ENCODE peak calls at places on chromosomes 13 and 19, in nine cellular contexts. A is GM12878, X is upper lobe of left lung, G is right lobe of liver, Z is lower leg skin, F is endothelial cell of umbilical vein, V is stomach, N is transverse colon, K is testis. U is an unnamed sample.

GRCh38 chr19:42494321-42494720 is 34.0 kb downstream of the CEACAM1 start:
- DNase-seq in K (no peak), V (no peak), A (no peak), G (no peak), Z (no peak), F (no peak), X (no peak), N (no peak), U (no peak)

GRCh38 chr13:43786766-43787517 is at the start of gene ENOX1:
- DNase-seq in G (peak), X (peak), V (peak), F (peak), Z (peak), N (peak), A (no peak), K (peak), U (peak)

GRCh38 chr13:51237887-51238286 is 15.7 kb downstream of the FAM124A start:
- DNase-seq in Z (no peak), K (no peak), X (no peak), N (no peak), F (no peak), G (no peak), A (no peak), V (no peak), U (no peak)

GRCh38 chr13:77033717-77034302 is 6.9 kb upstream of the FBXL3 start:
- DNase-seq in X (no peak), A (no peak), N (no peak), V (no peak), K (no peak), F (no peak), Z (no peak), G (no peak), U (no peak)

GRCh38 chr19:42010245-42011126 is 16.5 kb upstream of the ATP1A3 start:
- DNase-seq in V (no peak), X (no peak), A (no peak), F (no peak), Z (no peak), K (no peak), N (no peak), G (no peak), U (no peak)

GRCh38 chr13:113927661-113928581 is 46.0 kb downstream of the C13orf46 start:
- DNase-seq in X (peak), G (peak), V (peak), A (no peak), F (no peak), K (peak), Z (peak), N (peak), U (peak)

GRCh38 chr19:54196514-54196913 is 4.1 kb upstream of the RPS9 start:
- DNase-seq in N (no peak), A (no peak), G (no peak), Z (no peak), K (no peak), X (no peak), F (no peak), V (no peak), U (no peak)

GRCh38 chr19:55116232-55117062 is 990 bp downstream of the PPP1R12C start:
- DNase-seq in G (peak), X (peak), N (peak), Z (peak), A (no peak), K (peak), V (peak), F (peak), U (peak)

GRCh38 chr13:58032676-58033440 is 401.3 kb downstream of the PCDH17 start:
- DNase-seq in Z (no peak), K (no peak), A (no peak), G (no peak), X (no peak), F (no peak), V (no peak), N (no peak), U (no peak)

GRCh38 chr19:11451327-11451941 is 16.0 kb downstream of the PRKCSH start:
- DNase-seq in G (no peak), V (no peak), Z (no peak), K (no peak), F (no peak), N (no peak), A (no peak), X (no peak), U (no peak)

GRCh38 chr13:101514695-101515275 is 62.3 kb downstream of the ITGBL1 start:
- DNase-seq in K (peak), N (no peak), X (no peak), G (peak), A (no peak), F (peak), Z (no peak), V (no peak), U (no peak)

GRCh38 chr13:38657191-38657590 is 29.7 kb upstream of the FREM2 start:
- DNase-seq in X (no peak), G (no peak), K (no peak), F (no peak), Z (no peak), N (no peak), A (no peak), V (no peak), U (no peak)

GRCh38 chr19:4066176-4066606 is 508 bp downstream of the ZBTB7A start:
- DNase-seq in G (no peak), V (no peak), N (peak), A (no peak), Z (peak), K (peak), F (no peak), X (peak), U (peak)

GRCh38 chr13:46274094-46274698 is 62.5 kb downstream of the LRRC63 start:
- DNase-seq in K (no peak), A (no peak), Z (no peak), F (no peak), V (no peak), X (no peak), N (no peak), G (no peak), U (no peak)

GRCh38 chr13:108551674-108552073 is 77.7 kb upstream of the MYO16 start:
- DNase-seq in A (no peak), G (no peak), V (no peak), F (no peak), X (no peak), K (no peak), N (no peak), Z (no peak), U (no peak)

GRCh38 chr13:33554919-33555791 is 262.8 kb upstream of the RFC3 start:
- DNase-seq in A (no peak), X (no peak), F (peak), K (no peak), N (no peak), G (no peak), Z (no peak), V (no peak), U (no peak)

GRCh38 chr13:36453518-36453917 is 21.2 kb downstream of the CCNA1 start:
- DNase-seq in G (no peak), A (no peak), X (no peak), F (peak), V (no peak), K (no peak), N (no peak), Z (no peak), U (no peak)

GRCh38 chr19:51102991-51103390 is 5.2 kb downstream of the CTU1 start:
- DNase-seq in A (no peak), N (no peak), X (no peak), K (no peak), V (no peak), G (no peak), Z (no peak), F (no peak), U (no peak)

GRCh38 chr13:51723529-51723928 is 80.4 kb downstream of the DHRS12 start:
- DNase-seq in A (no peak), X (no peak), G (no peak), N (no peak), V (no peak), Z (no peak), F (no peak), K (no peak), U (no peak)

GRCh38 chr13:40536443-40537113 is 129.9 kb downstream of the FOXO1 start:
- DNase-seq in F (peak), X (no peak), A (no peak), Z (no peak), V (peak), K (no peak), N (peak), G (peak), U (no peak)

GRCh38 chr19:1340681-1341469 is 42.8 kb upstream of the NDUFS7 start:
- DNase-seq in K (peak), N (no peak), F (no peak), G (no peak), X (no peak), A (no peak), V (no peak), Z (no peak), U (no peak)

GRCh38 chr13:31951215-31951678 is 80.3 kb upstream of the FRY start:
- DNase-seq in K (peak), V (peak), A (peak), F (no peak), X (no peak), N (peak), Z (no peak), G (peak), U (peak)

GRCh38 chr19:16778796-16779411 is 50.3 kb upstream of the SIN3B start:
- DNase-seq in V (peak), K (peak), A (peak), Z (no peak), X (no peak), G (peak), F (peak), N (peak), U (peak)

GRCh38 chr19:50500060-50500752 is 10.8 kb downstream of the JOSD2 start:
- DNase-seq in A (no peak), N (no peak), F (no peak), X (no peak), K (no peak), Z (no peak), G (no peak), V (no peak), U (peak)

GRCh38 chr19:33578697-33579096 is 43.1 kb upstream of the CHST8 start:
- DNase-seq in A (no peak), X (no peak), N (no peak), V (no peak), F (no peak), G (no peak), K (no peak), Z (peak), U (no peak)

GRCh38 chr13:44364601-44365000 is 9.0 kb upstream of the SERP2 start:
- DNase-seq in N (no peak), A (no peak), F (peak), X (no peak), K (no peak), Z (no peak), V (no peak), G (peak), U (no peak)

GRCh38 chr19:29245221-29245620 is 32.3 kb upstream of the UQCRFS1 start:
- DNase-seq in A (no peak), G (no peak), K (peak), F (no peak), Z (no peak), X (no peak), N (no peak), V (no peak), U (no peak)

GRCh38 chr13:41456768-41457588 is at the start of gene RGCC:
- DNase-seq in F (peak), G (peak), X (peak), N (peak), A (no peak), Z (peak), V (peak), K (peak), U (peak)

GRCh38 chr13:112931028-112931934 is 37.7 kb upstream of the MCF2L start:
- DNase-seq in X (no peak), F (peak), Z (peak), G (no peak), A (no peak), K (no peak), V (no peak), N (peak), U (no peak)

GRCh38 chr19:27744926-27745844 is 1467.8 kb downstream of the UQCRFS1 start:
- DNase-seq in A (no peak), F (no peak), N (no peak), X (no peak), G (peak), V (peak), Z (peak), K (no peak), U (peak)

GRCh38 chr19:53467138-53467502 is 413 bp upstream of the ZNF813 start:
- DNase-seq in A (no peak), N (peak), V (no peak), K (peak), X (peak), Z (peak), G (no peak), F (no peak), U (peak)

GRCh38 chr13:94058821-94059360 is 420.6 kb downstream of the DCT start:
- DNase-seq in G (no peak), X (no peak), F (no peak), K (no peak), Z (no peak), V (no peak), A (no peak), N (no peak), U (no peak)

GRCh38 chr13:111384441-111385181 is 64.2 kb downstream of the TEX29 start:
- DNase-seq in V (peak), G (no peak), K (no peak), Z (peak), X (no peak), N (no peak), A (no peak), F (no peak), U (no peak)

GRCh38 chr13:33072282-33072681 is 56.1 kb downstream of the KL start:
- DNase-seq in K (no peak), V (no peak), G (no peak), Z (no peak), X (no peak), A (no peak), F (no peak), N (no peak), U (no peak)

GRCh38 chr19:35327642-35328041 is 1.3 kb upstream of the CD22 start:
- DNase-seq in Z (no peak), N (no peak), A (no peak), G (no peak), F (no peak), X (no peak), K (no peak), V (no peak), U (no peak)

GRCh38 chr19:49490287-49491029 is 3.0 kb downstream of the RPL13A start:
- DNase-seq in V (no peak), G (no peak), F (no peak), Z (no peak), X (no peak), K (no peak), A (no peak), N (no peak), U (no peak)
- TF ChIP-seq POLR2A in V (no peak), G (no peak), F (no peak), Z (no peak), X (no peak), K (no peak), A (peak), N (no peak), U (no peak)

GRCh38 chr13:107211073-107211472 is 643.1 kb upstream of the ARGLU1 start:
- DNase-seq in N (peak), V (peak), K (peak), A (no peak), F (peak), X (no peak), G (peak), Z (peak), U (peak)
- TF ChIP-seq CTCF in N (peak), V (peak), K (peak), A (peak), F (peak), X (peak), G (peak), Z (peak), U (peak)

GRCh38 chr19:5903054-5903501 is 512 bp downstream of the NDUFA11 start:
- DNase-seq in G (no peak), X (no peak), A (no peak), N (no peak), F (no peak), K (no peak), V (no peak), Z (no peak), U (no peak)
- TF ChIP-seq POLR2A in G (no peak), X (no peak), A (no peak), N (no peak), F (no peak), K (no peak), V (no peak), Z (no peak), U (no peak)

GRCh38 chr19:45443462-45444317 is 20.0 kb upstream of the ERCC1 start:
- DNase-seq in X (peak), A (no peak), G (peak), Z (peak), K (peak), F (peak), V (peak), N (peak), U (peak)

GRCh38 chr19:45440873-45441654 is 17.3 kb upstream of the ERCC1 start:
- DNase-seq in N (no peak), A (no peak), G (no peak), X (no peak), F (no peak), Z (no peak), V (no peak), K (peak), U (no peak)

GRCh38 chr19:45442408-45442926 is 18.8 kb upstream of the ERCC1 start:
- DNase-seq in Z (no peak), A (no peak), G (no peak), K (no peak), X (no peak), F (no peak), V (no peak), N (no peak), U (no peak)

GRCh38 chr19:45444318-45445041 is 20.8 kb upstream of the ERCC1 start:
- DNase-seq in G (peak), K (peak), F (peak), X (peak), V (peak), Z (peak), A (no peak), N (peak), U (peak)

GRCh38 chr19:45442927-45443461 is 19.3 kb upstream of the ERCC1 start:
- DNase-seq in K (peak), X (no peak), V (peak), F (peak), N (peak), A (no peak), Z (peak), G (peak), U (peak)
- TF ChIP-seq CTCF in K (no peak), X (no peak), V (no peak), F (no peak), N (no peak), A (no peak), Z (no peak), G (no peak), U (no peak)

GRCh38 chr13:55977436-55977835 is 1163.3 kb upstream of the PRR20A start:
- DNase-seq in V (no peak), K (no peak), X (no peak), Z (peak), N (no peak), F (no peak), G (no peak), A (no peak), U (no peak)
- TF ChIP-seq POLR2A in V (no peak), K (no peak), X (no peak), Z (no peak), N (no peak), F (no peak), G (no peak), A (no peak), U (no peak)

DNA sequence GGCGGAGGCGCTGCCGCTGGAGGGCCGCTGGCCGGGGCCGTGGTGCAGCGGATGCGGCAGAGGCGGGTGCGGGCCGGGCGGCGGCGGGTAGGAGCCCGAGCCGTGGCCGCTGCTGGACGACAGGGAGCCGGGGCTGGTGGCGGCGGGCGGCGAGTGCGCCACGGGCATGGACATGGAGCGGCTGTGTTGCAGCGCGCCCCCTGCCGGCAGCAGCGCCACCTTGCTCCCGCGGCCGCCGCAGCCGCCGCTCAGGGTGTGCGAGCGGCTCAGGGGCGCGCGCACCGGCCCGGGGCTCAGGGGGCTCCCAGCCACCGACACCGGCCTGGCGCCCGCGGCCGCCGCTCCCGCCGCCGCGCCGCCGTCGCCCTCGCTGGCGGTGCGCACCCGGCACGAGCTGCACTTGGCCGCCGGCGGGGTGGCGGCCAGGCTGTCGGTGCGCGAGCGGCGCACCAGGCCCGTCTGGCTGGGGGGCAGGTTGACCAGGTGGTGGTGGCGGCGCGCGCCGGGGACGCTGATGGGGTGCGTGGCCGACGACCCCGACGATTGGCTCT is 1.7 kb downstream of the IRS2 start:
- DNase-seq in G (peak), A (no peak), F (peak), Z (peak), V (peak), K (peak), X (peak), N (peak), U (peak)
- TF ChIP-seq CTCF in G (peak), A (no peak), F (peak), Z (no peak), V (no peak), K (peak), X (peak), N (peak), U (peak)

U was measured in heart left ventricle.